ENCODE peak calls at places on chromosome 12, in six cellular contexts. C is ovary; Y is lower lobe of right lung; X is CD8-positive, alpha-beta T cell; A is A549; H is aorta. J is an unnamed sample.
A peak's percentile ranks its signal among the peaks of the same experiment; 100 is the strongest.

GRCh38 chr12:50242751-50243191 is 40.5 kb downstream of the LIMA1 start:
- DNase-seq in C (no peak), Y (no peak), X (no peak), A (no peak), H (no peak), J (no peak)

GRCh38 chr12:2017724-2018337 is 13.6 kb upstream of the DCP1B start:
- DNase-seq in C (no peak), Y (no peak), X (no peak), A (no peak), H (no peak), J (no peak)

GRCh38 chr12:110916295-110916875 is 4.0 kb downstream of the MYL2 start:
- DNase-seq in C (no peak), Y (no peak), X (no peak), A (no peak), H (no peak), J (no peak)

GRCh38 chr12:117000316-117000715 is 89.6 kb downstream of the FBXW8 start:
- DNase-seq in C (no peak), Y (no peak), X (no peak), A (no peak), H (no peak), J (no peak)

GRCh38 chr12:58916891-58917570 is 3.3 kb downstream of the LRIG3 start:
- DNase-seq in C (peak; percentile 20), Y (no peak), X (no peak), A (no peak), H (no peak), J (no peak)

GRCh38 chr12:30181334-30181733 is 397.6 kb upstream of the TMTC1 start:
- DNase-seq in C (no peak), Y (no peak), X (no peak), A (no peak), H (no peak), J (no peak)

GRCh38 chr12:78918221-78918620 is 53.6 kb downstream of the SYT1 start:
- DNase-seq in C (no peak), Y (no peak), X (no peak), A (no peak), H (no peak), J (no peak)

GRCh38 chr12:95739561-95740313 is 50.8 kb downstream of the NTN4 start:
- DNase-seq in C (peak; percentile 30), Y (peak; percentile 34), X (no peak), A (no peak), H (peak; percentile 78), J (no peak)

GRCh38 chr12:110561471-110562201 is 21.5 kb downstream of the PPTC7 start:
- DNase-seq in C (no peak), Y (no peak), X (no peak), A (no peak), H (no peak), J (no peak)

DNA sequence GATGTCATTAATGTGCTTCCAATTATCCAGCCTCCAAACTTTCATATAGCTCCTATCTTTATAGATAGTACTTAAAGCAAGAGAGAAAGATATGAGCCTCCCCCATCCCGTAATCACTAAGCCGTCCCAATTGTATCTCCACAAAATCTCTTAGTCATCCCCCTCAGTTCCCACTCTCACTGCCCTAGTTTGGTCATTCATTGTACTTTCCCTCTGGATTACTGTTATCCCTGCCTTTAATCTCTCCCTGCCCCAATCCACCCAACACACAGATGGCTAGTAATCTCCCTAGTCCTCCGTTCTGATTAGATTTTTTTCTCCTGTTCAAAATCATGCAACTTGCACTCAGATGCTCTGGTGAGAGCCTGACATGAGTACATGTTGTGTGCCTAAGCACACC is 5.4 kb upstream of the BCAT1 start:
- DNase-seq in C (no peak), Y (no peak), X (no peak), A (no peak), H (no peak), J (no peak)
- H3K27ac ChIP-seq in C (no peak overlapping the region), Y (no peak overlapping the region), X (no peak overlapping the region), A (no peak overlapping the region), H (no peak overlapping the region), J (no peak overlapping the region)

DNA sequence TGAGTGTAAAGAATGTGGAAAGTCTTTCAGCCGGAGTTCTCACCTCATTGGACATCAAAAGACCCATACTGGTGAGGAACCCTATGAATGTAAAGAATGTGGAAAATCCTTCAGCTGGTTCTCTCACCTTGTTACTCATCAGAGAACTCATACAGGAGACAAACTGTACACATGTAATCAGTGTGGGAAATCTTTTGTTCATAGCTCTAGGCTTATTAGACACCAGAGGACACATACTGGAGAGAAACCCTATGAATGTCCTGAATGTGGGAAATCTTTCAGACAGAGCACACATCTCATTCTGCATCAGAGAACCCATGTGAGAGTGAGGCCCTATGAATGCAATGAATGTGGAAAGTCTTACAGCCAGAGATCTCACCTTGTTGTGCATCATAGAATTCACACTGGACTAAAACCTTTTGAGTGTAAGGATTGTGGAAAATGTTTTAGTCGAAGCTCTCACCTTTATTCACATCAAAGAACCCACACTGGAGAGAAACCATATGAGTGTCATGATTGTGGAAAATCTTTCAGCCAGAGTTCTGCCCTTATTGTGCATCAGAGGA is 25.1 kb upstream of the ZNF268 start:
- DNase-seq in C (no peak), Y (no peak), X (no peak), A (no peak), H (no peak), J (no peak)
- H3K9me3 ChIP-seq in C (peaks cover 71% of the 10 kb centered on the region), Y (peaks cover 100% of the 10 kb centered on the region), X (peaks cover 61% of the 10 kb centered on the region), A (peaks cover 97% of the 10 kb centered on the region), H (peaks cover 28% of the 10 kb centered on the region), J (peaks cover 75% of the 10 kb centered on the region)

DNA sequence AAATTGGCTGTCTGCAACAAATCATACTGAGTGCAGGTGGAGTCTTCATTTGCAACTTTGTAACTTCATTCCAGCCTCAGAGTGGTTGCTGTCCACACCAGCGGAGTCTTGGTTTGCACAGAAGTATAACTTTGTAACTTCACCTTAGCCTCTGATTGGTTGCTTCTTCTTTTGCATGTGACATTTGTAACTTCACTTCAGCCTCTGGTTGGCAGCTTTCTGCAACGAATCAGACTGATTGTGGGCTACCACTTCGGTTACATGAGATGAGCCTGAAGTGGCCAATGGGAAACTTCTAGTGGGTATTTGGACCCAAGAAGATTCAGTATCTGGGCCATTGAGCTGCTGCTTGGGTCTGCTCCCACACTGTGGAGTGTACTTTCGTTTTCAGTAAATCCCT is 17.8 kb downstream of the RASSF8 start:
- DNase-seq in C (no peak), Y (no peak), X (no peak), A (no peak), H (no peak), J (no peak)
- H3K27ac ChIP-seq in C (no peak overlapping the region), Y (peak overlapping the region; percentile 46), X (no peak overlapping the region), A (no peak overlapping the region), H (no peak overlapping the region), J (no peak overlapping the region)

DNA sequence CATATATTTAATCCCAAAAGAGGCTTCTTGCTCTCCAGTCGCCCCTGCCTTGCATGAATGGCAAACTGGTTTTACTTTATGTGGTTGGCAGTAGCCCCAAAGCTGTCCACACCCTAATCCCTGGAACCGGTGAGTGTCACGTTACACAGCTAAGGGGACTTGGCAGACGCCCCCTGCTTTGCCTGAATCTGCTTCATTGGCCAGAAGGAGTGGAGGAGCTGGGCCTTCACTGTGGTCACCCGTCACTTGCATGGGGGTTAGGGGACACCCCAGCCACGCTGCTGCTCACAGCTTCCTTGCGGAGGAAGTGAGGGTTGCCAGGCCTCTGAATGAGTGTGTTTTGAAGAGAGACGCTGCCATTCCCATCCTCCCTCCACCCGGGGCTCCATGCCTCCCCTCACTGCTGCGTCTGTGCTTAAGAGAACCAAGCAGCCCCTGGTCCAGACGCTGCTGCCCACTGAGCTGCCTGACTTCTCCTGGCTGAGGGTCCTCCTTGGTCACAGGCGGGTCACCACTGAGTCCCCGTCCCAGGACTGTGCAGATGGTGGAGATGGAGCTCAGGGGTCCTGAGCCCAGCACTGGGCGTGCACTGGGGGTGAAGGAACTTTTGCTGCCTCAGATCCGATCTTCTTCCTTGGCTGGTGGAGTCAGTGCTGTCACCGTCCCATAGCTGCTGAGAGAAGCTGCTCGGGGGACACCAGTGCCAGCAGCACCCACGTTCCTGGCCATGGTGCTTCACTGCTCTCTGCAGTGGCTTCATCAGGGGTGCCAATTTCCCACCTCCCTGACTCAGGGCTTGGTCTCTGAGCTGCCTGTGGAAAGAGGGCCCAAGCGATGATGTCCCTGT is 39.8 kb downstream of the GALNT9 start:
- DNase-seq in C (no peak), Y (peak; percentile 25), X (no peak), A (no peak), H (peak; percentile 44), J (no peak)
- H3K9me3 ChIP-seq in C (no peaks in the 10 kb centered on the region), Y (no peaks in the 10 kb centered on the region), X (no peaks in the 10 kb centered on the region), A (no peaks in the 10 kb centered on the region), H (no peaks in the 10 kb centered on the region), J (no peaks in the 10 kb centered on the region)

GRCh38 chr12:92602930-92603623 is 99.7 kb upstream of the PLEKHG7 start:
- DNase-seq in C (no peak), Y (no peak), X (no peak), A (no peak), H (no peak), J (no peak)
- H3K27ac ChIP-seq in C (no peak overlapping the region), Y (no peak overlapping the region), X (no peak overlapping the region), A (peak overlapping the region; percentile 98), H (no peak overlapping the region), J (no peak overlapping the region)

DNA sequence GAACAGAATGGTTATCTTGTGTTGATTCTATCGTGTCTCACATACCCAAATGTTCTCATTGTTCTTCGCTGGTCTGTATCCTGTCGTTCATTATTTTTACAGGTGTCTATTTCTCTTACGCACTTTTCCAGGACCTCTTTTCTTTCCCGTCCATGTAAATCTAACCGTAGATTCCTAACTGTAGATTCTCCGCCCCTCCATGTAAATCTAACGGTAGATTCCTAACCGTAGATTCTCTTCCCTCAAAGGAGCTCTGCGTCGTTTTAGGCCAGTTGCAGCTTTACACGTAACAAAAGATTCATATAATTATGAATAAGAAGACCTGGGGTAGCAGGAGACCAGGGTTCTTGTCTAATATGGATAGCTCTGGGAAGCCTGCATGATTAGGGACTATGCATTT is 9.7 kb upstream of the ZNF605 start:
- DNase-seq in C (no peak), Y (no peak), X (no peak), A (no peak), H (no peak), J (no peak)
- H3K9me3 ChIP-seq in C (peaks cover 12% of the 10 kb centered on the region), Y (peaks cover 17% of the 10 kb centered on the region), X (no peaks in the 10 kb centered on the region), A (peaks cover 79% of the 10 kb centered on the region), H (peaks cover 4% of the 10 kb centered on the region), J (no peaks in the 10 kb centered on the region)

GRCh38 chr12:115438314-115438713 is 754.3 kb upstream of the TBX3 start:
- DNase-seq in C (no peak), Y (no peak), X (no peak), A (no peak), H (no peak), J (no peak)

GRCh38 chr12:115439008-115439601 is 755.1 kb upstream of the TBX3 start:
- DNase-seq in C (no peak), Y (no peak), X (no peak), A (no peak), H (no peak), J (no peak)

GRCh38 chr12:115437061-115437567 is 753.1 kb upstream of the TBX3 start:
- DNase-seq in C (no peak), Y (no peak), X (no peak), A (no peak), H (no peak), J (no peak)

GRCh38 chr12:115443351-115443938 is 759.5 kb upstream of the TBX3 start:
- DNase-seq in C (no peak), Y (no peak), X (no peak), A (no peak), H (no peak), J (no peak)

DNA sequence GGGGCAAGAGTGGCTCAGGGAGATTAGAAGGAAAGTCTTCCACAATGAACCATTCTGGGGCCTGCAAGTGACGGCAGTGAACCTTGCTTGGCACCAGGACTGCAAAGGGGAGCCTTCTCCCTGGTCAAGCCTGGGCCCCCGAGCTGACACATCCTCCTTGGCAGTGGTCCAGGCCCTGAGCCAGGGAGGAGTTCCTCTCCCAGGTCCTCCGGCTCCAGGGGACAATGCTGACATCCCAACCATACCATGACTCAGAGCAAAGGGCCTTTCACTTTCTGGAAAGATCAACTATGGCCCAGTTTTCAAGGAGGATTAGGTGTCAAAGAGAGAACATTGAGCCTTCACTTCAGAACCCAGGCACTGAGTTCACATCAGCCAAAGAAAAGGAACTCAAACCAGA is 756.5 kb upstream of the TBX3 start:
- DNase-seq in C (no peak), Y (no peak), X (no peak), A (peak; percentile 45), H (no peak), J (no peak)
- H3K27ac ChIP-seq in C (no peak overlapping the region), Y (no peak overlapping the region), X (no peak overlapping the region), A (no peak overlapping the region), H (no peak overlapping the region), J (no peak overlapping the region)

J was measured in effector memory CD4-positive, alpha-beta T cell.